ENCODE peak calls at places on chromosomes 5 and 9, in six cellular contexts. W is AG09309, A is brain microvascular endothelial cell, Q is breast epithelium, R is activated B cell treated with CpG ODN at 0.5 μM for 24 hours, S is fibroblast of mammary gland. B is an unnamed sample.

GRCh38 chr5:1057485-1057825 is 48.9 kb downstream of the NKD2 start:
- DNase-seq in W (no peak), A (no peak), Q (no peak), R (no peak), S (no peak), B (no peak)

GRCh38 chr5:94218374-94218773 is 400.0 kb downstream of the KIAA0825 start:
- DNase-seq in W (peak; percentile 80), A (peak; percentile 78), Q (no peak), R (no peak), S (peak; percentile 58), B (no peak)

GRCh38 chr5:92945630-92946097 is 635.4 kb downstream of the NR2F1-AS1 start:
- DNase-seq in W (no peak), A (no peak), Q (no peak), R (no peak), S (peak; percentile 58), B (no peak)

GRCh38 chr5:134174841-134175839 is 1.6 kb downstream of the SKP1 start:
- DNase-seq in W (no peak), A (peak; percentile 30), Q (no peak), R (no peak), S (peak; percentile 65), B (no peak)

GRCh38 chr9:130664191-130665028 is at the start of gene PRDM12:
- DNase-seq in W (no peak), A (no peak), Q (no peak), R (no peak), S (no peak), B (no peak)

GRCh38 chr5:180235846-180236245 is 26.8 kb upstream of the RASGEF1C start:
- DNase-seq in W (no peak), A (no peak), Q (no peak), R (no peak), S (no peak), B (no peak)

GRCh38 chr9:130556396-130557076 is 22.8 kb upstream of the FUBP3 start:
- DNase-seq in W (no peak), A (no peak), Q (no peak), R (no peak), S (no peak), B (no peak)

GRCh38 chr5:40796487-40796889 is 1.7 kb downstream of the PRKAA1 start:
- DNase-seq in W (no peak), A (no peak), Q (no peak), R (no peak), S (peak; percentile 84), B (no peak)

GRCh38 chr5:61755726-61756125 is 423.7 kb downstream of the ZSWIM6 start:
- DNase-seq in W (no peak), A (no peak), Q (no peak), R (no peak), S (no peak), B (no peak)

GRCh38 chr5:181121675-181122561 is 9.1 kb downstream of the OR2V1 start:
- DNase-seq in W (no peak), A (no peak), Q (no peak), R (no peak), S (no peak), B (no peak)

GRCh38 chr9:84397151-84397728 is 56.7 kb upstream of the SLC28A3 start:
- DNase-seq in W (peak; percentile 31), A (peak; percentile 74), Q (peak; percentile 65), R (peak; percentile 30), S (peak; percentile 72), B (peak; percentile 80)

DNA sequence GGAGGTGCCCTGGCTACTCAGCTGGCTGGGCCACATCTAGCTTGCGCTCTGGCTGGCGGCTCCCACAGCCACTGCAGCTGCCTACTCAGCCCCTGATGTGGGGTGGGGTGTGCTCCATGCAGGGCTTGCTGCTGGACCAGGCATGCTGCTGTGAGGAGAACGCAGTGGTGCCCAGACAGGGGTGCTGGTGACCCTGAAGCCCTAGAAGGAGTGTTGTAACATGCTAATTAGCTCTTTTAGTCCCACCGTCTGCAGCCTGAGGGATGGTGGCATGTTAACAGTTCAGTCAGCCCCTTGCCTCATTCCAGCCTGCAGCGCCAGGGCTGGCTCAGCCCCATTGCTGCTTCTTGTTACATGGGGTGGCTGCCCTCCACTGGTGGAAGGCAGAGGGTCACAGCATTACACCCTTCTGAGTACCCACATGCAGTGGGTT is 642.3 kb downstream of the DMRTA1 start:
- DNase-seq in W (no peak), A (no peak), Q (no peak), R (no peak), S (no peak), B (no peak)
- TF ChIP-seq CTCF in W (no peak), A (peak; percentile 29), Q (no peak), R (no peak), S (no peak), B (no peak)

DNA sequence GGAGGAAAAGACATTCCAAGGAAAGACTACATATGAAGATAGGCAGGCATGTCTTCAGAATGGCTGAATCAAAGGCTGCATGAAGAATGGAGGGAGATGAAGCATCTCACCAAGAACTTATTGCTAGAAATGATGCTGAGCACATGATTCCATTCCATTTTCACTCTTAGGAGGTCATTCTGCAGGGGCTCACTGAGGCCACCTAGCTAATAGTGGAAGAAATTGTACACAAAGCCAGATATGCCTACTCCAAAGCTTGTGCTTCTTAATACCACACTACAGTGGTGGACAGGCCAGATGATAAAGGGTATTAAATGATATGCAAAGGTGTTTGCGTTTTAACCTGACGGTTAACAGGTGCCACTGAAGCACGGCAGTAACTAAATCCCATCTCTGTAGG is 14.7 kb downstream of the NDUFA8 start:
- DNase-seq in W (no peak), A (peak; percentile 12), Q (no peak), R (no peak), S (no peak), B (peak; percentile 27)
- TF ChIP-seq CTCF in W (peak; percentile 52), A (peak; percentile 70), Q (no peak), R (no peak), S (peak; percentile 47), B (no peak)

DNA sequence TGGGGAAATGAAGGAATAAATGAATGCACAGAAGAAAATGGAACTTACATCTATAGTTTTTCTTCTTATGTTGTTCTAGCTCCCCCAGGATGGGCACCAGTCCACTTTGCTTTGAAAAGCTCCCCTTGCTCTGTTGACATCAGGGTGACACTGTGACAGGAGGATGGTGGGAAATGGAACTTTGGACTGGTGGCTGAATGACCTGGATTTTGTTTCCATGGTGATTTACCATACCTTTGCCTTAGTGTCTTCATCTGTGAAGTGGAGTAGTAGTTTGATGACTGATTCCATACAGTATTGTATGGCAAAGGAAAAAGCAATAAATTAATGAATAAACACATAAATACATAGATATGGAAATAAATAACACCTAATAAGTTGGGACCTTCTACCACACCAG is 294.7 kb downstream of the KIF4B start:
- DNase-seq in W (no peak), A (no peak), Q (no peak), R (no peak), S (no peak), B (no peak)
- TF ChIP-seq CTCF in W (no peak), A (no peak), Q (no peak), R (no peak), S (no peak), B (no peak)

GRCh38 chr5:143040622-143041021 is 270.4 kb downstream of the ARHGAP26 start:
- DNase-seq in W (no peak), A (no peak), Q (no peak), R (no peak), S (no peak), B (no peak)
- TF ChIP-seq CTCF in W (no peak), A (no peak), Q (no peak), R (no peak), S (no peak), B (no peak)

GRCh38 chr5:109959652-109960051 is 269.9 kb downstream of the MAN2A1 start:
- DNase-seq in W (no peak), A (no peak), Q (no peak), R (no peak), S (no peak), B (no peak)
- TF ChIP-seq CTCF in W (peak; percentile 28), A (peak; percentile 46), Q (no peak), R (no peak), S (peak; percentile 10), B (no peak)